ENCODE peak calls at places on chromosomes 4 and X, in four cellular contexts. O is upper lobe of right lung, P is AG04450, Z is neural progenitor cell. L is an unnamed sample.

GRCh38 chr4:6355052-6355451 is 85.4 kb downstream of the WFS1 start:
- DNase-seq in O (no peak), P (no peak), Z (no peak), L (no peak)

GRCh38 chr4:52853351-52853750 is 8.8 kb upstream of the RASL11B start:
- DNase-seq in O (no peak), P (no peak), Z (no peak), L (no peak)

GRCh38 chrX:149631293-149632165 is at the start of gene TMEM185A:
- DNase-seq in O (peak), P (no peak), Z (peak), L (no peak)

GRCh38 chr4:3879681-3880594 is 113.8 kb downstream of the ADRA2C start:
- DNase-seq in O (peak), P (no peak), Z (no peak), L (no peak)

GRCh38 chr4:53653484-53654053 is 62.3 kb upstream of the LNX1 start:
- DNase-seq in O (no peak), P (no peak), Z (peak), L (no peak)

GRCh38 chr4:68594678-68595077 is 18.6 kb upstream of the UGT2B17 start:
- DNase-seq in O (no peak), P (no peak), Z (no peak), L (no peak)

GRCh38 chrX:24266996-24267395 is 46.9 kb downstream of the SUPT20HL2 start:
- DNase-seq in O (no peak), P (no peak), Z (no peak), L (peak)

GRCh38 chr4:100489316-100489715 is 28.5 kb downstream of the EMCN start:
- DNase-seq in O (no peak), P (no peak), Z (no peak), L (no peak)

GRCh38 chr4:54843946-54844345 is 186.2 kb downstream of the KIT start:
- DNase-seq in O (no peak), P (no peak), Z (no peak), L (no peak)

GRCh38 chr4:173434226-173434625 is 35.3 kb upstream of the SCRG1 start:
- DNase-seq in O (no peak), P (no peak), Z (no peak), L (no peak)

GRCh38 chr4:173440888-173441287 is 42.0 kb upstream of the SCRG1 start:
- DNase-seq in O (no peak), P (no peak), Z (no peak), L (no peak)

GRCh38 chr4:173433447-173433846 is 34.5 kb upstream of the SCRG1 start:
- DNase-seq in O (no peak), P (no peak), Z (no peak), L (no peak)

GRCh38 chr4:173436149-173436579 is 37.2 kb upstream of the SCRG1 start:
- DNase-seq in O (no peak), P (no peak), Z (peak), L (peak)

DNA sequence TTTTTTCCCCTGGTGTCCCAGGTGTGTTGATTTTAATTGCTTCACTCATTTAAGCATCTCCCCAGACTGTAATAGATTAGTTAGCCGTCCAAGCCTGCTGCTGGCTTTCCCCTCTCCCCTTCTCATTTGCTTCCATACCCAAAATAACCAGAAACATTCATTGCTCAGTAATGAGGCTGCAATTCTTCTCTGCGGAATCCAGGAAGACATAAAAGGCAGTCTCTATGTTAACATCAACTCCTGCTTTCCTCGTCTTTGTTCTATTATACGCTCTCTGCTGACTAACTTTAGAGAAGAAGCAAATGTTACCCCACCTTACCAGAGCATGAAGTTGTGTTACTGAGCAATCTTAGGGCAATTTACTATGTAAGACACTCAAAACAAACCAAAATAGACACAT is 38.0 kb upstream of the SCRG1 start:
- DNase-seq in O (no peak), P (no peak), Z (no peak), L (no peak)
- H3K27ac ChIP-seq in O (no peak), P (no peak), Z (no peak), L (no peak)

GRCh38 chrX:110159235-110159634 is 156.3 kb downstream of the TMEM164 start:
- DNase-seq in O (no peak), P (no peak), Z (no peak), L (no peak)

GRCh38 chrX:110159865-110160264 is 157.0 kb downstream of the TMEM164 start:
- DNase-seq in O (no peak), P (no peak), Z (no peak), L (no peak)

GRCh38 chrX:110162867-110163266 is 155.0 kb downstream of the AMMECR1 start:
- DNase-seq in O (no peak), P (no peak), Z (no peak), L (no peak)

GRCh38 chrX:110162131-110162530 is 155.8 kb downstream of the AMMECR1 start:
- DNase-seq in O (no peak), P (no peak), Z (no peak), L (no peak)

GRCh38 chrX:110161361-110161686 is 156.6 kb downstream of the AMMECR1 start:
- DNase-seq in O (no peak), P (no peak), Z (no peak), L (no peak)
- H3K27ac ChIP-seq in O (no peak), P (no peak), Z (no peak), L (peak)

DNA sequence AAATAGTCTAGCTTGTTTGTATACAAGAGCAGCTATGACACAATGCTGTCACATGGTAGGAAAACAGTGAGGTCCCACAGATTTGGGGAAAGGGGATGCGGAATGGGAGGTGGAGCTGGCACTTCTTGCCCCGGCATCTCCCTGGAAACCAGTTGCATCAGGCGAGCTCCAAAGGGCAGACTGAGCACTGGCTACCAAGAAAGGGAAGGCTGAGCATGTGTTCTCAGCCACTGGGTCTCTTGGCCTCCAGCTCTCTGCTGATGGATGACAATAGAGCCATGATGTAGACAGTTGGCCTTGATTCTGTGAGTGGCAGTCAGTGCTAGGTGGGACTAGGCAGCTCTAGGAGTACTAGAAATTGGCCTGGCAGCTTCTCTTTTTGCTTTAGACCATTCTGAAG is 109.0 kb downstream of the UCHL1 start:
- DNase-seq in O (no peak), P (no peak), Z (peak), L (no peak)
- H3K27ac ChIP-seq in O (no peak), P (no peak), Z (no peak), L (no peak)

DNA sequence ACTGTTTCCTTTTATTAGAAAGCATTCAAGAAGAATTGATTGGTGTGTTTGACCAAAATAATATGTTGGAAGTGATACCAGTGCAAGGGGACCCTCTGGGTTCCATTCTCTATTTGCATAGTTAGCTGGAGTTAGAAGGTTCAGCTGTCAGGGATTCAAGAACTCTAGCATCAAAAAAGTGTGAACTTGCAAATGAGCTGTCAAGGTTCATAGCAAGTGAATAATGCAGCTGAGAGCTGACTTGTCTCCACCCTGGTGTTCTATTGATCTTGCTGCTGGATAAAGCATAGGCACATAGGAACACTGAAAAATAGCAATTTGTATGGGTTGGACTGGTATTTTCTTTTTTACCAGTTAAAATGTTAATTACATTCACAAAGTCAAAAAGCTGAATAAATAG is 73.1 kb downstream of the SORBS2 start:
- DNase-seq in O (no peak), P (no peak), Z (no peak), L (no peak)
- H3K27ac ChIP-seq in O (no peak), P (no peak), Z (no peak), L (no peak)

GRCh38 chrX:1393871-1394615 is 2.1 kb upstream of the SLC25A6 start:
- DNase-seq in O (peak), P (no peak), Z (no peak), L (no peak)
- H3K27ac ChIP-seq in O (peak), P (peak), Z (peak), L (no peak)

GRCh38 chrX:49308604-49309269 is 5.3 kb downstream of the GAGE10 start:
- DNase-seq in O (peak), P (no peak), Z (no peak), L (no peak)
- H3K27ac ChIP-seq in O (peak), P (no peak), Z (no peak), L (no peak)